ENCODE peak calls at places on chromosomes 2 and 18, in nine cellular contexts. V is naive thymus-derived CD4-positive, alpha-beta T cell; H is cardiac muscle cell; D is OCI-LY7; Q is adrenal gland; B is AG04450; I is effector memory CD4-positive, alpha-beta T cell; Y is right lobe of liver; G is fibroblast of lung. E is an unnamed sample.

GRCh38 chr2:190744041-190744440 is 95.2 kb downstream of the NAB1 start:
- DNase-seq in V (no peak), H (no peak), D (no peak), Q (no peak), B (no peak), I (no peak), Y (no peak), G (no peak), E (no peak)

GRCh38 chr2:238582159-238582558 is 155.4 kb downstream of the ASB1 start:
- DNase-seq in V (no peak), H (no peak), D (no peak), Q (no peak), B (no peak), I (no peak), Y (no peak), G (peak), E (no peak)

GRCh38 chr2:196182439-196183171 is 11.2 kb upstream of the STK17B start:
- DNase-seq in V (no peak), H (no peak), D (peak), Q (no peak), B (no peak), I (no peak), Y (no peak), G (no peak), E (no peak)

GRCh38 chr2:207252979-207253640 is 87.4 kb upstream of the KLF7 start:
- DNase-seq in V (no peak), H (no peak), D (no peak), Q (peak), B (no peak), I (no peak), Y (no peak), G (peak), E (no peak)

GRCh38 chr2:228599781-228600180 is 418.3 kb upstream of the SPHKAP start:
- DNase-seq in V (no peak), H (no peak), D (no peak), Q (no peak), B (no peak), I (no peak), Y (no peak), G (peak), E (no peak)

GRCh38 chr2:10787176-10787968 is 25.2 kb downstream of the PDIA6 start:
- DNase-seq in V (no peak), H (peak), D (peak), Q (no peak), B (no peak), I (no peak), Y (no peak), G (no peak), E (no peak)

GRCh38 chr2:50449306-50449705 is 582.6 kb downstream of the NRXN1 start:
- DNase-seq in V (no peak), H (no peak), D (no peak), Q (no peak), B (no peak), I (no peak), Y (no peak), G (peak), E (no peak)

GRCh38 chr2:144237845-144238637 is 281.9 kb downstream of the ZEB2 start:
- DNase-seq in V (no peak), H (peak), D (peak), Q (no peak), B (no peak), I (no peak), Y (no peak), G (no peak), E (no peak)

GRCh38 chr2:124888431-124888830 is 863.3 kb downstream of the CNTNAP5 start:
- DNase-seq in V (no peak), H (no peak), D (no peak), Q (no peak), B (no peak), I (no peak), Y (no peak), G (peak), E (no peak)

GRCh38 chr2:61978522-61978921 is 73.0 kb downstream of the COMMD1 start:
- DNase-seq in V (no peak), H (no peak), D (peak), Q (peak), B (no peak), I (no peak), Y (no peak), G (no peak), E (peak)

DNA sequence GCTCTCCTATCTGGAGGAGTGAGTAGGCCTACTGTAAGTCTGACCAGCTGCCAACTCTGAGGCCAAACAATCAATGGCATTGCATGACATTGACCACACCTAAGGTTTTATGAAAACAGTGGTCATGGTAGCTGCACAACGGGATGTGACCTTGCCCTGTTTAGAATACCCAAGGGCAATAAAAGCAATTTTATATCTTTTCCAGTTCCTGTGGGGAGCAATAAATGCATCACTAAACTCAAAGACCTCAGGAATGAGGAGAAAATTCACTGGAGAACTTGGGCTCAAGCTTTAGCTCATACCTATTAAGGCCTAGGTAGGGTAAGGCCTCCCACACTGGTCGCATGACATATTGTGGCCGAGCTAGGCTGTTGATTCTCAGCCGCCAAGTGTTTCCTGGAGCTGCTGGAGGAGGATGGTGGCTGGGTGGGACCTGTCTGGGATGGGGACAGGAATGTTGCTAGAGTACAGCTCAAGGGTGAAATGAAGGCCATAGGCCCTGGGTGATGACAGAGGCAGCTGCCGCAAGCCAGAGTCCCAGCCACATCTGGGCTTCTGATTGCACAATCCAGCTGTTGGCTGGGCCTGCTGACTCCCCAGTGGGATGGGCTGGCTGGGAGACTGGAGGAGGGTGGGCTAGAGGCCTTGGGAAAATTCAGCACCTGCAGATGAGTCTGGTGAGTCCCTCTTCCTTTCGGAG is 313.7 kb downstream of the CYP26B1 start:
- DNase-seq in V (no peak), H (peak), D (no peak), Q (no peak), B (no peak), I (no peak), Y (no peak), G (peak), E (no peak)
- H3K27ac ChIP-seq in V (no peak), H (no peak), D (no peak), Q (no peak), B (no peak), I (no peak), Y (no peak), G (no peak), E (no peak)

GRCh38 chr2:222169346-222169745 is 129.5 kb downstream of the PAX3 start:
- DNase-seq in V (no peak), H (no peak), D (no peak), Q (no peak), B (no peak), I (no peak), Y (no peak), G (peak), E (no peak)
- H3K27ac ChIP-seq in V (no peak), H (no peak), D (no peak), Q (no peak), B (no peak), I (no peak), Y (no peak), G (no peak), E (no peak)

DNA sequence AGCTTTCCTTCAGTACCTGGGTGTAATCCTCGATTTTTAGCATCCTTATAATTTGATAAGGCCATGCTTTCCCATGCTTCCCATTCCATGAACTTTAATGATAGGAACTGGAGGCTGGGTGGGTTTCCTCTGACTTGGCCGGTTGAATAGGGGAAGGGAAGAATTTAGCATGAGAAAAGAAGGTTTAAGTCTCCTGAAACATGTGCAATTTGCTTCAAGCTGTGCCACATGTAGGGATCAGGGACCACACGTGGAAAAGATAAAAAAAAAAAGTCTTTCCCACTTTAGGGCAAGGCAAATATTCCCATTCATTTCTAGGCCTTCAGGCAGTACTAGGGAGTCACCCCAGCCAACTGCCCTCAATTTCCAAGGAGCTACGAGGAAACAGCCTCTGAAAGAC is 900.3 kb downstream of the DSC3 start:
- DNase-seq in V (no peak), H (no peak), D (no peak), Q (no peak), B (no peak), I (no peak), Y (no peak), G (no peak), E (no peak)
- H3K27ac ChIP-seq in V (no peak), H (no peak), D (no peak), Q (no peak), B (no peak), I (no peak), Y (no peak), G (no peak), E (no peak)

GRCh38 chr2:106065268-106065982 is 128.7 kb downstream of the UXS1 start:
- DNase-seq in V (peak), H (peak), D (no peak), Q (no peak), B (no peak), I (no peak), Y (no peak), G (no peak), E (no peak)
- H3K27ac ChIP-seq in V (no peak), H (no peak), D (no peak), Q (no peak), B (no peak), I (no peak), Y (no peak), G (no peak), E (no peak)

GRCh38 chr2:172358784-172359556 is 68.4 kb upstream of the ITGA6 start:
- DNase-seq in V (no peak), H (peak), D (no peak), Q (no peak), B (no peak), I (no peak), Y (no peak), G (peak), E (peak)

GRCh38 chr2:172364261-172364660 is 63.1 kb upstream of the ITGA6 start:
- DNase-seq in V (no peak), H (no peak), D (no peak), Q (no peak), B (no peak), I (no peak), Y (no peak), G (no peak), E (no peak)

GRCh38 chr2:172357442-172357841 is 69.9 kb upstream of the ITGA6 start:
- DNase-seq in V (no peak), H (no peak), D (no peak), Q (no peak), B (no peak), I (no peak), Y (no peak), G (no peak), E (no peak)

GRCh38 chr2:172361360-172361759 is 66.0 kb upstream of the ITGA6 start:
- DNase-seq in V (no peak), H (peak), D (no peak), Q (no peak), B (no peak), I (no peak), Y (no peak), G (peak), E (no peak)
- H3K27ac ChIP-seq in V (no peak), H (no peak), D (no peak), Q (no peak), B (no peak), I (no peak), Y (no peak), G (no peak), E (no peak)

E was measured in substantia nigra.